ENCODE peak calls at places on chromosomes 13 and 19, in ten cellular contexts. M, K, O, H, S, V, X, N, C and Y are unnamed samples.

GRCh38 chr19:29858000-29858596 is 46.3 kb downstream of the CCNE1 start:
- DNase-seq in M (no peak), K (no peak), O (no peak), H (peak; percentile 69), S (peak; percentile 32), V (no peak), X (no peak), N (peak; percentile 52), C (no peak), Y (peak; percentile 74)

GRCh38 chr13:40895715-40896184 is 106.3 kb downstream of the SLC25A15 start:
- DNase-seq in M (no peak), K (peak; percentile 4), O (no peak), H (no peak), S (peak; percentile 53), V (no peak), X (no peak), N (peak; percentile 14), C (no peak), Y (no peak)

GRCh38 chr19:19528721-19529490 is at the start of gene YJEFN3:
- DNase-seq in M (peak; percentile 82), K (no peak), O (no peak), H (no peak), S (no peak), V (no peak), X (no peak), N (no peak), C (peak; percentile 24), Y (peak; percentile 61)

GRCh38 chr19:58218899-58219298 is 9.8 kb upstream of the ZNF544 start:
- DNase-seq in M (no peak), K (no peak), O (no peak), H (peak; percentile 68), S (no peak), V (peak; percentile 25), X (no peak), N (no peak), C (no peak), Y (peak; percentile 26)

GRCh38 chr13:22061806-22062391 is 391.0 kb downstream of the FGF9 start:
- DNase-seq in M (no peak), K (no peak), O (no peak), H (no peak), S (no peak), V (no peak), X (no peak), N (no peak), C (no peak), Y (no peak)

GRCh38 chr19:8404391-8405151 is 8.5 kb upstream of the MARCHF2 start:
- DNase-seq in M (no peak), K (no peak), O (no peak), H (no peak), S (no peak), V (no peak), X (no peak), N (peak; percentile 41), C (no peak), Y (no peak)

GRCh38 chr19:32489971-32490370 is 84.4 kb downstream of the DPY19L3 start:
- DNase-seq in M (no peak), K (no peak), O (no peak), H (no peak), S (no peak), V (peak; percentile 7), X (no peak), N (no peak), C (no peak), Y (no peak)

GRCh38 chr13:40440990-40441820 is 225.2 kb downstream of the FOXO1 start:
- DNase-seq in M (peak; percentile 61), K (no peak), O (no peak), H (no peak), S (peak; percentile 55), V (peak; percentile 78), X (no peak), N (peak; percentile 85), C (peak; percentile 59), Y (no peak)

GRCh38 chr19:41521860-41522555 is 54.0 kb upstream of the CEACAM21 start:
- DNase-seq in M (no peak), K (no peak), O (peak; percentile 19), H (no peak), S (no peak), V (no peak), X (peak; percentile 21), N (no peak), C (no peak), Y (peak; percentile 17)
- H3K27ac ChIP-seq in M (peak overlapping the region; percentile 36), K (no peak overlapping the region), O (peak overlapping the region; percentile 52), H (no peak overlapping the region), S (peak overlapping the region; percentile 24), V (no peak overlapping the region), X (no peak overlapping the region), N (no peak overlapping the region), C (peak overlapping the region; percentile 38), Y (no peak overlapping the region)

GRCh38 chr19:2551172-2551863 is 75.4 kb downstream of the GADD45B start:
- DNase-seq in M (no peak), K (no peak), O (no peak), H (no peak), S (no peak), V (no peak), X (no peak), N (no peak), C (no peak), Y (no peak)

GRCh38 chr19:2547721-2548120 is 71.8 kb downstream of the GADD45B start:
- DNase-seq in M (no peak), K (no peak), O (no peak), H (no peak), S (no peak), V (no peak), X (no peak), N (no peak), C (no peak), Y (no peak)

GRCh38 chr19:2548966-2549365 is 73.0 kb downstream of the GADD45B start:
- DNase-seq in M (no peak), K (no peak), O (no peak), H (no peak), S (no peak), V (no peak), X (no peak), N (no peak), C (no peak), Y (no peak)

GRCh38 chr19:2550431-2551171 is 74.7 kb downstream of the GADD45B start:
- DNase-seq in M (peak; percentile 35), K (no peak), O (no peak), H (peak; percentile 68), S (no peak), V (no peak), X (no peak), N (no peak), C (peak; percentile 69), Y (no peak)

GRCh38 chr19:2549701-2550191 is 73.8 kb downstream of the GADD45B start:
- DNase-seq in M (peak; percentile 75), K (no peak), O (no peak), H (no peak), S (peak; percentile 64), V (peak; percentile 93), X (no peak), N (no peak), C (peak; percentile 77), Y (no peak)
- H3K27ac ChIP-seq in M (peak overlapping the region; percentile 89), K (no peak overlapping the region), O (no peak overlapping the region), H (no peak overlapping the region), S (peak overlapping the region; percentile 14), V (peak overlapping the region; percentile 57), X (no peak overlapping the region), N (no peak overlapping the region), C (peak overlapping the region; percentile 85), Y (no peak overlapping the region)

GRCh38 chr19:16371540-16371986 is 46.9 kb downstream of the KLF2 start:
- DNase-seq in M (no peak), K (no peak), O (peak; percentile 89), H (no peak), S (peak; percentile 85), V (no peak), X (no peak), N (no peak), C (no peak), Y (no peak)

GRCh38 chr19:16369306-16369663 is 44.7 kb downstream of the KLF2 start:
- DNase-seq in M (no peak), K (no peak), O (no peak), H (no peak), S (no peak), V (no peak), X (no peak), N (no peak), C (no peak), Y (no peak)

GRCh38 chr19:16370671-16371391 is 46.2 kb downstream of the KLF2 start:
- DNase-seq in M (no peak), K (no peak), O (no peak), H (no peak), S (no peak), V (no peak), X (no peak), N (no peak), C (no peak), Y (no peak)

GRCh38 chr19:16368385-16369305 is 44.0 kb downstream of the KLF2 start:
- DNase-seq in M (no peak), K (no peak), O (peak; percentile 68), H (no peak), S (no peak), V (no peak), X (no peak), N (no peak), C (no peak), Y (no peak)

DNA sequence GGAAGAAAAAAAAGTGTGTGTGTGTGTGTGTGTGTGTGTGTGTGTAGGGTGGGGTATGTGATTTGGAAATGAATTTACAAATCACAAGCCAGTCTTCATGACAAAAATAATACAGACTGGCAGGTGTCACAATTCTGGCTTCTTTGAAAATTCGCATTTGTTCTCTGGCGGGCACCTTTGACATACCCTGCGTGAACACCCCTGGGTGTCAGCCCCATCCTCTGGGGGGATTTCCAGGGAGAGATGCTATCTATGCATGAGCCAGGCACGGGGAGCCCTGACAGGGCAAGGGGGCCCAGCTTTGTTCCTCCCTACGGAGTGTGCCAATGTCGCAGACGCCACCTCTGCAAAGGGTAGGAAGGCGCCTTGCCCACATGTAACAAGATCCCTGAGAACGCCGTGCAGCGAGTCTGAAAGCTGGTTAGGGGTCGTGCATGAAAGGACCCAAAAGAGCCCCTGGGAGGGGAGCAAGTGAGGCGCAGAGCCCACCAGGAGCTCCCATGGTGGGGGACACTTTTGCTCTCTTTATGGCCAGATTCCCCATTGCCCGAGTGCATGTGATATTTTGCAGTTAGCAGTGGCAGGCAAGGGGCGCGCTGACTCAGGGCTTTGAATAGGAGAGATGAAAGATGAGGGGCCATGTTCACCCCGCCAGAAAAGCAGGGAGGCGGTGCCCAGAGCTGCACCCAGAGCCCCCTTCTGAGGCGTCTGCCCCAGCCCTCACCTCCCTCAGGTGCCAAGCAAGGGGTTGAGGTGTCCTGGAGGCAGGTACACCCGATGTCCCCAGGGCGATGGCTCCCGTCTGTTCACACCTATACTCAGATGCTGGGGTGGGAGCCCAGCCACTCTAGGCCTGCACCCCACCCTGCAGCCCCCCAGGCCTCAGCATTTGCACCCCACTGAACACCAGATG is 45.3 kb downstream of the KLF2 start:
- DNase-seq in M (no peak), K (no peak), O (peak; percentile 79), H (no peak), S (no peak), V (no peak), X (no peak), N (no peak), C (no peak), Y (no peak)
- H3K27ac ChIP-seq in M (no peak overlapping the region), K (no peak overlapping the region), O (peak overlapping the region; percentile 95), H (no peak overlapping the region), S (peak overlapping the region; percentile 71), V (no peak overlapping the region), X (no peak overlapping the region), N (no peak overlapping the region), C (no peak overlapping the region), Y (no peak overlapping the region)

GRCh38 chr19:5334366-5334739 is 6.3 kb downstream of the PTPRS start:
- DNase-seq in M (no peak), K (no peak), O (no peak), H (no peak), S (no peak), V (no peak), X (no peak), N (no peak), C (no peak), Y (no peak)

GRCh38 chr19:5335593-5335992 is 5.0 kb downstream of the PTPRS start:
- DNase-seq in M (no peak), K (no peak), O (no peak), H (no peak), S (no peak), V (no peak), X (no peak), N (no peak), C (no peak), Y (no peak)

GRCh38 chr19:5335101-5335500 is 5.5 kb downstream of the PTPRS start:
- DNase-seq in M (no peak), K (no peak), O (no peak), H (no peak), S (no peak), V (no peak), X (no peak), N (no peak), C (no peak), Y (no peak)

GRCh38 chr19:5332501-5332900 is 8.1 kb downstream of the PTPRS start:
- DNase-seq in M (no peak), K (no peak), O (no peak), H (no peak), S (no peak), V (no peak), X (no peak), N (no peak), C (no peak), Y (no peak)

GRCh38 chr19:5333581-5334365 is 6.8 kb downstream of the PTPRS start:
- DNase-seq in M (no peak), K (no peak), O (no peak), H (no peak), S (no peak), V (no peak), X (no peak), N (no peak), C (no peak), Y (no peak)
- H3K27ac ChIP-seq in M (no peak overlapping the region), K (no peak overlapping the region), O (no peak overlapping the region), H (no peak overlapping the region), S (no peak overlapping the region), V (no peak overlapping the region), X (no peak overlapping the region), N (no peak overlapping the region), C (no peak overlapping the region), Y (no peak overlapping the region)